ENCODE peak calls at places on chromosomes 11 and 22, in seven cellular contexts. Q, N, H, I, E, R and W are unnamed samples. For H3K27me3, the result is how much of the 10 kb centered on the place peaks cover.

GRCh38 chr22:19360862-19361261 is 69.3 kb upstream of the CLTCL1 start:
- DNase-seq in H (no peak), I (no peak), Q (no peak), N (no peak), E (no peak), R (no peak), W (no peak)

GRCh38 chr22:33757443-33758124 is 162.7 kb downstream of the LARGE1 start:
- DNase-seq in Q (no peak), I (no peak), E (no peak), R (peak), H (no peak), N (peak), W (peak)

GRCh38 chr11:45176996-45177395 is 30.6 kb downstream of the PRDM11 start:
- DNase-seq in E (no peak), Q (no peak), H (no peak), N (no peak), I (no peak), R (peak), W (no peak)

GRCh38 chr11:76772783-76773106 is 10.4 kb upstream of the TSKU start:
- DNase-seq in R (no peak), H (peak), Q (no peak), N (no peak), E (peak), I (no peak), W (no peak)

GRCh38 chr11:74055938-74056337 is 47.1 kb upstream of the UCP3 start:
- DNase-seq in N (no peak), E (no peak), H (no peak), Q (no peak), R (no peak), I (no peak), W (no peak)

GRCh38 chr22:22460635-22461034 is 47.9 kb downstream of the ZNF280B start:
- DNase-seq in Q (no peak), N (no peak), R (no peak), E (no peak), I (no peak), H (no peak), W (no peak)

GRCh38 chr11:12692238-12693074 is 18.2 kb downstream of the TEAD1 start:
- DNase-seq in R (peak), N (peak), Q (peak), I (peak), H (peak), E (peak), W (peak)

GRCh38 chr22:40123387-40123786 is 54.3 kb upstream of the TNRC6B start:
- DNase-seq in N (no peak), H (no peak), E (no peak), I (peak), R (no peak), Q (no peak), W (no peak)

GRCh38 chr22:38315801-38316339 is 1.4 kb downstream of the CSNK1E start:
- DNase-seq in R (no peak), I (no peak), H (no peak), E (no peak), Q (no peak), N (no peak), W (no peak)

GRCh38 chr22:17087176-17088131 is 2.7 kb downstream of the IL17RA start:
- DNase-seq in R (no peak), H (no peak), N (no peak), E (no peak), I (no peak), Q (no peak), W (peak)

GRCh38 chr11:15918212-15918611 is 438.1 kb downstream of the SOX6 start:
- DNase-seq in H (no peak), E (no peak), R (no peak), Q (no peak), N (no peak), I (no peak), W (no peak)

GRCh38 chr11:125164422-125165110 is at the start of gene PKNOX2:
- DNase-seq in E (peak), I (peak), N (peak), Q (peak), H (peak), R (peak), W (peak)

GRCh38 chr11:125345706-125346561 is 150.1 kb downstream of the FEZ1 start:
- DNase-seq in E (peak), H (peak), R (peak), N (peak), I (peak), Q (peak), W (peak)

GRCh38 chr11:33670250-33671011 is 30.2 kb downstream of the C11orf91 start:
- DNase-seq in N (no peak), Q (no peak), R (no peak), E (no peak), I (no peak), H (no peak), W (no peak)

GRCh38 chr11:76783901-76784813 is 1.0 kb downstream of the TSKU start:
- DNase-seq in Q (no peak), R (peak), N (peak), I (peak), H (peak), E (peak), W (no peak)

GRCh38 chr11:134544095-134544815 is 132.2 kb upstream of the B3GAT1 start:
- DNase-seq in Q (peak), E (no peak), I (no peak), N (no peak), H (no peak), R (no peak), W (peak)

GRCh38 chr11:9123595-9124304 is 32.4 kb upstream of the SCUBE2 start:
- DNase-seq in I (no peak), E (no peak), H (no peak), N (no peak), Q (no peak), R (no peak), W (no peak)

GRCh38 chr11:11842426-11843008 is 745 bp downstream of the USP47 start:
- DNase-seq in R (peak), I (no peak), E (no peak), N (no peak), Q (peak), H (no peak), W (peak)

GRCh38 chr11:46049325-46049860 is 71.9 kb downstream of the PHF21A start:
- DNase-seq in N (no peak), Q (no peak), R (no peak), I (no peak), H (no peak), E (no peak), W (no peak)

GRCh38 chr11:34639545-34639944 is 18.7 kb downstream of the EHF start:
- DNase-seq in E (no peak), H (no peak), N (no peak), I (no peak), Q (no peak), R (no peak), W (no peak)

GRCh38 chr11:65911682-65912568 is 6.9 kb downstream of the C11orf68 start:
- DNase-seq in I (no peak), Q (peak), N (peak), R (peak), H (no peak), E (no peak), W (no peak)

GRCh38 chr11:13152736-13153541 is 124.7 kb upstream of the BMAL1 start:
- DNase-seq in I (no peak), H (no peak), R (no peak), N (no peak), Q (no peak), E (no peak), W (no peak)

GRCh38 chr22:35357883-35358621 is 22.8 kb upstream of the HMOX1 start:
- DNase-seq in E (no peak), R (no peak), Q (no peak), I (no peak), H (no peak), N (no peak), W (no peak)

GRCh38 chr11:100681064-100681502 is 6.0 kb upstream of the ARHGAP42 start:
- DNase-seq in H (peak), N (peak), R (peak), Q (peak), E (no peak), I (peak), W (no peak)

GRCh38 chr22:17795661-17796548 is 21.6 kb upstream of the BID start:
- DNase-seq in H (no peak), R (no peak), I (no peak), E (no peak), N (no peak), Q (no peak), W (no peak)

GRCh38 chr11:28132541-28132940 is 24.4 kb downstream of the METTL15 start:
- DNase-seq in I (no peak), H (no peak), Q (no peak), E (no peak), R (no peak), N (no peak), W (no peak)

GRCh38 chr11:17014774-17015638 is 792 bp upstream of the PLEKHA7 start:
- DNase-seq in R (peak), Q (no peak), I (no peak), E (no peak), H (peak), N (no peak), W (no peak)

GRCh38 chr11:114395776-114396175 is 4.5 kb downstream of the C11orf71 start:
- DNase-seq in E (no peak), Q (no peak), H (no peak), N (no peak), R (no peak), I (no peak), W (no peak)

GRCh38 chr11:117877120-117877784 is 794 bp upstream of the FXYD6 start:
- DNase-seq in H (no peak), N (peak), R (no peak), I (no peak), Q (no peak), E (no peak), W (no peak)

GRCh38 chr11:71490731-71491390 is 36.2 kb upstream of the KRTAP5-7 start:
- DNase-seq in R (no peak), Q (no peak), E (peak), N (peak), H (peak), I (no peak), W (no peak)

GRCh38 chr11:17805873-17806272 is 71.3 kb downstream of the KCNC1 start:
- DNase-seq in H (no peak), I (no peak), R (no peak), E (no peak), N (no peak), Q (no peak), W (no peak)

GRCh38 chr22:20857838-20858614 is 585 bp downstream of the PI4KA start:
- DNase-seq in E (peak), Q (peak), N (peak), H (peak), I (peak), R (peak), W (peak)

GRCh38 chr22:20857247-20857643 is 1.4 kb downstream of the PI4KA start:
- DNase-seq in E (no peak), I (no peak), H (no peak), N (no peak), Q (no peak), R (no peak), W (no peak)

GRCh38 chr22:20847318-20847822 is 11.2 kb downstream of the PI4KA start:
- DNase-seq in E (no peak), Q (no peak), N (no peak), H (no peak), R (no peak), I (no peak), W (no peak)

GRCh38 chr22:20853236-20853660 is 5.4 kb downstream of the PI4KA start:
- DNase-seq in N (no peak), Q (no peak), I (no peak), R (no peak), H (no peak), E (no peak), W (peak)

DNA sequence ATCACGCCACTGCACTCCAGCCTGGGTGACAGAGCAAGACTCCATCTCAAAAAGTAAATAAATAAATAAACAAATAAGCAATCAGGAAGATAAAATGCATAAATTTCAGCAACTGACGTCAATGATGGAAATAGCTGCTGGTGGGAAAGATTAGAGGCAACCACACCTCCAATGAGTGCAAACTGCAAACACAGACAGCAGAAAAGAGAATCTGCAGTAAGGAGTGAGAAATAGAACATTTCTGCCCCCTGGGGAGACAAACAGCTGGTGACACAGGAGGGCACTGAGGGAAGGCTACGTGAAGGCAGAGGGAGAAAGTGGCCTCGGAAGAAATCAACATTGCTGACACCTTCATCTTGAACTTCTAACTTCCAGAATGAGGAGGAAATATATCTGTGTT is 6.5 kb downstream of the PI4KA start:
- DNase-seq in I (no peak), E (no peak), Q (no peak), N (no peak), H (no peak), R (no peak), W (peak)
- TF ChIP-seq CTCF in I (no peak), E (no peak), Q (no peak), N (no peak), H (no peak), R (no peak), W (no peak)

GRCh38 chr11:2882681-2883110 is 2.9 kb downstream of the CDKN1C start:
- DNase-seq in E (peak), H (no peak), I (no peak), N (no peak), Q (no peak), R (no peak), W (no peak)
- H3K4me3 ChIP-seq in E (peak), H (no peak), I (peak), N (peak), Q (peak), R (no peak), W (no peak)

DNA sequence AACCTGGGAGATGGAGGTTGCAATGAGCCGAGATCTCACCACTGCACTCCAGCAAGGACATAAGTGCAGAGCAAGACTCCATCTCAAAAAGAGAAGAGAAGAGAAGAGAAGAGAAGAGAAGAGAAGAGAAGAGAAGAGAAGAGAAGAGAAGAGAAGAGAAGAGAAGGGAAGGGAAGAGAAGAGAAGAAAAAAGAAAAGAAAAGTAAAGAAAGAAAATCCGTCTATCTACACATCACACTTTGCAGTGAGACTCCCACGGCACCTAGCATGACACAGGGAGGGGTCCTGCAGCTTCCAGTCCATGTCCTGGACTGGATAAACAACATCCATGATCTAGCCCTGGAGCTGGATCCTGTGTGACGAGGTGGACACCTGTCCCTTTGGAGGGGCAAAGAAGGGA is 4.0 kb upstream of the PPARA start:
- DNase-seq in I (no peak), R (no peak), Q (no peak), E (no peak), H (no peak), N (no peak), W (no peak)
- H3K27me3 ChIP-seq in I (under half), R (under half), Q (under half), E (under half), H (under half), N (under half), W (under half)

DNA sequence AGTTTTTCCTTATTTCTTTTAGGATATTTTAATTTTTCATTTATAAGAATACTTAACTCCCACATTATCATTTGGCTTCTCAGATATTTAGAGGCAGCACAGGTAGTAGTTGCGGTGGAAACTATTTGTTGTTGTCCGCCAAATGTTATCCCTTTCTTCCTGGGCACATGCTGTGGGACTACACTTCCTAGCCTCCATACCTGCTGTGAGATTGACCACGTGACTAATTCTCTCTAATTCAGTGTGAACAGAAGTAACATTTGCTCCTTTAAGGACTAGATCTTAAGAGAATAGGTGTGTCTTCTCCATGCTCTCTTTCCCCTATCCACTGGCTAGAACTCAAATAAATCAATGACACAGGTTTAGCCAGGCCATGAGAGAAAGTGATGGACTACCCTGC is 136.5 kb downstream of the ATG16L2 start:
- DNase-seq in I (no peak), N (no peak), R (no peak), Q (no peak), E (no peak), H (no peak), W (no peak)
- TF ChIP-seq CTCF in I (no peak), N (no peak), R (no peak), Q (no peak), E (no peak), H (no peak), W (no peak)

GRCh38 chr11:128933481-128934178 is 9.0 kb downstream of the TP53AIP1 start:
- DNase-seq in H (no peak), E (no peak), I (no peak), N (no peak), R (no peak), Q (no peak), W (no peak)
- H3K4me3 ChIP-seq in H (no peak), E (no peak), I (no peak), N (no peak), R (no peak), Q (no peak), W (no peak)

GRCh38 chr11:62546244-62546936 is at the start of gene AHNAK:
- DNase-seq in Q (peak), R (peak), N (peak), I (peak), E (peak), H (peak), W (peak)
- H3K27me3 ChIP-seq in Q (under half), R (under half), N (under half), I (under half), E (under half), H (under half), W (under half)

GRCh38 chr11:122755941-122756340 is 82.4 kb upstream of the CRTAM start:
- DNase-seq in I (no peak), R (no peak), H (no peak), N (no peak), E (no peak), Q (no peak), W (no peak)

GRCh38 chr11:122755409-122755808 is 82.9 kb upstream of the CRTAM start:
- DNase-seq in R (no peak), N (no peak), I (no peak), H (no peak), Q (no peak), E (no peak), W (no peak)

GRCh38 chr11:122754553-122755322 is 83.6 kb upstream of the CRTAM start:
- DNase-seq in I (no peak), N (no peak), H (no peak), Q (no peak), R (no peak), E (no peak), W (no peak)

GRCh38 chr11:122757201-122757600 is 81.1 kb upstream of the CRTAM start:
- DNase-seq in Q (no peak), I (no peak), R (no peak), N (no peak), E (no peak), H (no peak), W (no peak)

DNA sequence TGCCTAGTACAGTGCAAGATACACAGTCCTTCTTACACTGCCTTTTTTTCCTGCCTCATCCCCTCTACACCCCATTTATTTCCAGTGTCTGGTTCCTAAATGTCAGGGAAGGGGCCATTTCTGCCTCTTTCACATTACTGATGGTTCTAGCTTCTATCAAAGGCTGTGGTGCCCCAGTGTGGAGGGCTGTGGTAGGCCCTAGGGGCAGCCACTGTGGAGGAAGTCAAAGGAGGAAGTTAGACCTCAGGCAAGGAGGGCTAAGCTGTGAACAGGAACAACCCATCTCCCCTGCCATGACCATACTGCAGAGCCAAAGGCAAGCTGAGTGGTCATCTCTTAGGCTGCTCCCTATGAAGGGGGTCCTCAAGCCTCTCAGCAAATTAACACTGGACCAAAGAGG is 81.9 kb upstream of the CRTAM start:
- DNase-seq in N (no peak), R (no peak), Q (no peak), E (no peak), H (no peak), I (no peak), W (peak)
- TF ChIP-seq CTCF in N (no peak), R (no peak), Q (peak), E (no peak), H (peak), I (no peak), W (peak)

GRCh38 chr11:64776425-64776824 is 1.9 kb downstream of the SF1 start:
- DNase-seq in I (no peak), Q (no peak), N (no peak), H (no peak), E (no peak), R (no peak), W (no peak)
- H3K4me3 ChIP-seq in I (peak), Q (no peak), N (peak), H (no peak), E (peak), R (no peak), W (peak)

DNA sequence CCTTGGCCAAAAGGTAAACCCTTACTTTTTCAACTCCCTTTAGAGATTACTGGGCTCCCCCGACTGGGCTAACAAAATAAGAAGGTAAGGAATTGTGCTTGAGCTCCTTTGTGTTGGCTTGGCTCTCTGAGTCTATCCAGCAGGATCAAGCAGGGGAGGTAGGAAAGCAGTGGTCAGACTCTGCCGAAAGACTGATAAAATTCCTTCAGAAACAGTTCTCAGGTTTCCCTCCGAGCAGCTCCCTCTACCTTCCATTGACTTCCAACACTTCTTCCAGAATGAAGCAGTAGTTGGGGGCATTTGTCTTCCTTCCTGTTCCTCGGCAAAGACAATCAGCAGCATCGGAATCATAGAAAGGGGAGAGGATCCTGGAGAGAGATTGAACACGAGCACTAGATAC is 16.1 kb upstream of the CARD18 start:
- DNase-seq in I (no peak), R (no peak), N (no peak), E (no peak), Q (no peak), H (no peak), W (no peak)
- H3K27me3 ChIP-seq in I (under half), R (under half), N (under half), E (under half), Q (under half), H (under half), W (under half)

DNA sequence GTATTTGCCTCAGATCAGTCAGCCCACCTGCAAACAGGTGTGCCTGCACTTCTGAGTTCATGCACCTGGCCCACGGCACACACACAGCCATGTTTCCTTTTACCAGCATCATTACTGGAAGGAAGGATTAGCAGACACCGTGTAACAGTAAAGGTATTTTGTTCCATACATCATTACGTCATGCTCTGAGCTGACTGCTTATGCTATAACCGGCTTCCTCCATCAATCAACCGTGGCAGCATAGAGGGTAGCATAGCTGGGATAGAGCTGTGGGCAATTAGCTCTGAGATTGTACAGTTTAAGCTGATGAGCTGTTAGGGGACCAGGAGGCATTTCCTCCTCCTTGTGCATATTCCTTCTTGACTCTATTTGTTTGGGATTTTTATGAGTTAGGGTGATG is 102.4 kb downstream of the ME3 start:
- DNase-seq in I (no peak), Q (no peak), N (no peak), R (no peak), E (no peak), H (no peak), W (no peak)
- TF ChIP-seq CTCF in I (no peak), Q (no peak), N (no peak), R (no peak), E (no peak), H (no peak), W (no peak)